ENCODE peak calls at places on chromosomes 2 and 18, in five cellular contexts. L is WTC11, T is H1, V is HepG2, U is GM12878. E is an unnamed sample.

GRCh38 chr18:77899972-77900754 is 650.5 kb downstream of the GALR1 start:
- DNase-seq in L (peak; percentile 70), T (peak; percentile 81), V (no peak), U (no peak), E (peak; percentile 74)

GRCh38 chr18:55153346-55153745 is 194.1 kb upstream of the CCDC68 start:
- DNase-seq in L (no peak), T (no peak), V (no peak), U (no peak), E (no peak)

GRCh38 chr2:39158351-39158750 is 37.5 kb upstream of the SOS1 start:
- DNase-seq in L (no peak), T (no peak), V (no peak), U (no peak), E (no peak)

GRCh38 chr18:51621103-51621969 is 423.9 kb upstream of the MEX3C start:
- DNase-seq in L (peak; percentile 79), T (peak; percentile 88), V (peak; percentile 21), U (peak; percentile 12), E (peak; percentile 28)

GRCh38 chr2:46679761-46680160 is 200.4 kb downstream of the TMEM247 start:
- DNase-seq in L (no peak), T (no peak), V (no peak), U (no peak), E (no peak)

GRCh38 chr2:120109186-120110061 is 96.5 kb downstream of the EPB41L5 start:
- DNase-seq in L (no peak), T (no peak), V (peak; percentile 55), U (peak; percentile 19), E (peak; percentile 9)

GRCh38 chr2:127623388-127624320 is 22.3 kb upstream of the GPR17 start:
- DNase-seq in L (peak; percentile 6), T (no peak), V (no peak), U (no peak), E (no peak)

GRCh38 chr2:165406053-165406628 is 63.4 kb upstream of the CSRNP3 start:
- DNase-seq in L (no peak), T (no peak), V (no peak), U (no peak), E (no peak)

GRCh38 chr2:219707496-219708285 is 80.3 kb downstream of the SLC4A3 start:
- DNase-seq in L (no peak), T (no peak), V (no peak), U (no peak), E (no peak)

GRCh38 chr2:236177604-236177966 is 9.4 kb upstream of the GBX2 start:
- DNase-seq in L (peak; percentile 89), T (peak; percentile 91), V (peak; percentile 57), U (no peak), E (peak; percentile 42)

GRCh38 chr2:197108758-197109157 is 182.3 kb upstream of the PGAP1 start:
- DNase-seq in L (no peak), T (no peak), V (no peak), U (no peak), E (no peak)

GRCh38 chr2:216664593-216665034 is 30.7 kb downstream of the IGFBP5 start:
- DNase-seq in L (no peak), T (no peak), V (no peak), U (no peak), E (peak; percentile 71)

GRCh38 chr2:33929467-33929866 is 330.4 kb upstream of the FAM98A start:
- DNase-seq in L (no peak), T (no peak), V (no peak), U (peak; percentile 33), E (no peak)
- TF ChIP-seq CREB1 in L (no peak), T (no peak), V (no peak), U (peak; percentile 26), E (no peak)

DNA sequence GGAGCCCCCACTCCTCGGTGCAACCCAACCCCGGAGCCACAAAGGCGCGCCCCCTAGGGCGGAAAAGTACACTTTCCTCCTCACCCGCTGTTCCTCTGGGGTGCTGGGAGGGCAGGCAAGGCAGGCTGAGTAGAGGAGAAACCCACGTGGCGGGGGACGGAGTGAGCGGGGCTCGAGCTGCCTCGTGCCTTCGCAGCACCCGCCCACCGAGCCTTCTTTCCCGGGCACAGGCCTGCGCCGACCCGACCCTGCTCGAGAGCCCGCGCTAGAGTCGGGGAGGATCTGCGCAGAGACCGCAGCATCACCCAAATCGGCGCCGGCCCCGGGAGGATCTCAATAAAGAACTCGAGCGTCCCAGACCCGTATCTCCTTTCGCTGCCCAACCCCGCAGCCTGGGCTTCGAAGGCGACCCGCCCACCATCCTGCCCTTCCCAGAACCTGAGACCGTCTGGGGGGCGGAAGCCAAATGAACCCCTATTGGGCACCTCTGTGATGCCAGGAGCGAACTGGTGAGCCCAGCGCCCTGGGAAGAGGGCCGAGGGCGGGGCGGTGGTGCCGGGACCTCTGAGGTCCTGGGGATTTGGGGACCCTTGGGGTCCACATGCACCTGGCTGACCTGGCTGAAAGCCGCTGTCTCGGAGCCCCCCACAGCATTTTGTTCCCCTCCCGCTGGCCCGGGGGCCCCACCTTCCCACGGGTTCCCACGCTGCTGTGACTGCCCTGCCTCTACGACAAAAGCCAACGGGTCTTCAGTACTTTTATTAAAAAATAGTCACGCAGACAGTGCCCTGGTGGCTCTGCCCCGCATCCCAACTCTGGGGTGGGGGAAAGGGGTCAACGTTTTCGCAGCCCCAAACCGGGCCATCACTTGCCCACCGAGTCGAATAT is 1.3 kb downstream of the UCN start:
- DNase-seq in L (peak; percentile 53), T (peak; percentile 75), V (no peak), U (no peak), E (no peak)
- TF ChIP-seq ATF3 in L (no peak), T (no peak), V (no peak), U (no peak), E (no peak)

GRCh38 chr18:59300676-59301285 is 17.7 kb downstream of the CPLX4 start:
- DNase-seq in L (no peak), T (no peak), V (no peak), U (no peak), E (no peak)

GRCh38 chr18:59303006-59303405 is 15.4 kb downstream of the CPLX4 start:
- DNase-seq in L (no peak), T (no peak), V (no peak), U (no peak), E (no peak)

GRCh38 chr18:59303656-59304055 is 14.8 kb downstream of the CPLX4 start:
- DNase-seq in L (no peak), T (no peak), V (no peak), U (no peak), E (no peak)

GRCh38 chr18:59298871-59299270 is 19.6 kb downstream of the CPLX4 start:
- DNase-seq in L (no peak), T (no peak), V (no peak), U (no peak), E (no peak)

GRCh38 chr18:59301974-59302373 is 16.5 kb downstream of the CPLX4 start:
- DNase-seq in L (no peak), T (no peak), V (no peak), U (no peak), E (no peak)
- TF ChIP-seq CREB1 in L (no peak), T (no peak), V (no peak), U (no peak), E (no peak)

DNA sequence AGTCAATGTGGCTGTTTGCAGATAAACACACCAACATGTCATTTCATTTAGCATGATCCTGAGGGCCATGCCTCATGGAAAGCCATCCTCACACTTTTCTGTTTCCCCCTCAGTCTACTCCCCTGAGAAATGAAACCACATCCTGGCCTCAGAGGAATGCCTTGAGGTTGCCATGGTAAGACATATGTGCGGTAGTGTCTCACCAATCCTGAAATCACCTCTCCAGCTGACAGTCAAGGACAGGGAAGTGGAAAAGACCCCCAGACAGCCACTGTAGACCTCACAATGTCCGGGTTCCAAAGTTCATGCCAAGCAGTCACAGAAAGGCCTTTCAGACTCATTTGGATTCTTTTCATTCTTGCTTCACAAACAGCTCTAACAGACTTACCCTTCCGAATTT is 175.2 kb upstream of the PKDCC start:
- DNase-seq in L (no peak), T (no peak), V (peak; percentile 32), U (peak; percentile 8), E (no peak)
- TF ChIP-seq ATF3 in L (no peak), T (no peak), V (no peak), U (no peak), E (no peak)

GRCh38 chr2:215554689-215555088 is 118.8 kb upstream of the FN1 start:
- DNase-seq in L (no peak), T (no peak), V (no peak), U (no peak), E (no peak)
- TF ChIP-seq CREB1 in L (no peak), T (no peak), V (no peak), U (no peak), E (no peak)

GRCh38 chr2:229660391-229660790 is 54.0 kb downstream of the DNER start:
- DNase-seq in L (no peak), T (no peak), V (no peak), U (no peak), E (no peak)

GRCh38 chr2:229665158-229665557 is 49.2 kb downstream of the DNER start:
- DNase-seq in L (no peak), T (no peak), V (no peak), U (no peak), E (no peak)

GRCh38 chr2:229666811-229667210 is 47.5 kb downstream of the DNER start:
- DNase-seq in L (no peak), T (no peak), V (no peak), U (no peak), E (no peak)

GRCh38 chr2:229661478-229661877 is 52.9 kb downstream of the DNER start:
- DNase-seq in L (no peak), T (no peak), V (no peak), U (no peak), E (no peak)

GRCh38 chr2:229660951-229661350 is 53.4 kb downstream of the DNER start:
- DNase-seq in L (no peak), T (no peak), V (no peak), U (no peak), E (no peak)
- TF ChIP-seq ATF3 in L (no peak), T (no peak), V (no peak), U (no peak), E (no peak)

DNA sequence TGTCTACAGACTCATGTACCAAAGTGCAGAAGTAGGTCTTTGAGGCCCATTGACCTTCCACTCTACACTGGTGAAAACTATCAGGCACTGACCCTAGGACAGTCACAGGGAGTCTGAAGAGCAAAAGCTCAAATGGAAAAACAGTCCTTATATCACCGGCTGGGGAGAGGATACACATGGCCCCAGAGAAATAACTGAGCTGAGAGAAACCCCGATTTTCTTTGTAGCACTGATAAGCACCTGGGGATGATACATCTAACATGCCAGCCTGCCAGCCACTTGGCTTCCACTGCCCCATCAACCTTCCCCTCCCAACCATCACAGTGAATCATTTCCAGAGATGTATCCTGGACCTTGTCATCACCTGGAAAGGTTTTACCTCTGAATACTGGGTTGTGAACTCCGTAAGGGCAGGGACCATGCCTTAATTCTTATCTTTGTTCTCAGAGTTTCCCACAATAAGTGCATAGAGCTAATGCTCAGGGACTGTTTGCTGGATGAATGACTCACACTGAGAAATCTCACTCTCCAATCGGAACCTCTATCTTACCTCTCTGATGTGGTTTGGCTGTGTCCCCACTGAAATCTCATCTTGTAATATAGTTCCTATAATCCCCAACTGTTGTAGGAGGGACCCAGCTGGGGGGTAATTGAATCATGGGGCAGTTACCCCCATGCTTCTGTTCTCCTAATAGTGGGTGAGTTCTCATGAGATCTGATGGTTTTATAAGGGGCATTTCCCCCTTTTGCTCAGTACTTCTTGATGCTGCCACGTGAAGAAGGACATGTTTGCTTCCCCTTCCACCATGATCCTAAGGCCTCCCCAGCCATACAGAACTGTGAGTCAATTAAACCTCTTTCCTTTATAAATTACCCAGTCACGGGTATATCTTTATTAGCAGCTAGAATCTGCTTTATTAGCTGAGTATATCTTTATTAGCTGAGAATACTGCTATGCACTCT is 37.1 kb downstream of the EVA1A start:
- DNase-seq in L (no peak), T (no peak), V (peak; percentile 100), U (peak; percentile 44), E (no peak)
- TF ChIP-seq CREB1 in L (no peak), T (no peak), V (peak; percentile 33), U (no peak), E (no peak)

E was measured in K562.